ENCODE peak calls at places on chromosomes 4 and X, in four cellular contexts. G is astrocyte, B is GM23248, U is RWPE1. M is an unnamed sample.

GRCh38 chrX:65706041-65706828 is 38.8 kb downstream of the MSN start:
- DNase-seq in G (peak), B (peak), U (peak), M (peak)

GRCh38 chrX:617401-617800 is 13.2 kb upstream of the SHOX start:
- DNase-seq in G (no peak), B (no peak), U (no peak), M (no peak)

GRCh38 chr4:168480991-168481588 is 798 bp upstream of the DDX60L start:
- DNase-seq in G (peak), B (peak), U (peak), M (no peak)

GRCh38 chrX:20231598-20231997 is 35.1 kb downstream of the RPS6KA3 start:
- DNase-seq in G (peak), B (peak), U (no peak), M (no peak)

GRCh38 chr4:139329665-139330200 is 27.5 kb upstream of the NDUFC1 start:
- DNase-seq in G (no peak), B (no peak), U (no peak), M (no peak)

GRCh38 chrX:45006002-45006800 is 133.2 kb downstream of the KDM6A start:
- DNase-seq in G (peak), B (peak), U (peak), M (peak)

GRCh38 chr4:180610317-180610716 is 1632.9 kb upstream of the TENM3 start:
- DNase-seq in G (peak), B (no peak), U (peak), M (no peak)

GRCh38 chr4:33924801-33925200 is 2319.5 kb downstream of the ARAP2 start:
- DNase-seq in G (peak), B (peak), U (no peak), M (no peak)

GRCh38 chr4:183554878-183555585 is 50.2 kb downstream of the ING2 start:
- DNase-seq in G (no peak), B (no peak), U (no peak), M (no peak)

GRCh38 chr4:139015948-139016451 is 419 bp downstream of the NOCT start:
- DNase-seq in G (no peak), B (peak), U (peak), M (no peak)

GRCh38 chr4:336099-336892 is 1.3 kb upstream of the ZNF141 start:
- DNase-seq in G (no peak), B (peak), U (peak), M (no peak)

DNA sequence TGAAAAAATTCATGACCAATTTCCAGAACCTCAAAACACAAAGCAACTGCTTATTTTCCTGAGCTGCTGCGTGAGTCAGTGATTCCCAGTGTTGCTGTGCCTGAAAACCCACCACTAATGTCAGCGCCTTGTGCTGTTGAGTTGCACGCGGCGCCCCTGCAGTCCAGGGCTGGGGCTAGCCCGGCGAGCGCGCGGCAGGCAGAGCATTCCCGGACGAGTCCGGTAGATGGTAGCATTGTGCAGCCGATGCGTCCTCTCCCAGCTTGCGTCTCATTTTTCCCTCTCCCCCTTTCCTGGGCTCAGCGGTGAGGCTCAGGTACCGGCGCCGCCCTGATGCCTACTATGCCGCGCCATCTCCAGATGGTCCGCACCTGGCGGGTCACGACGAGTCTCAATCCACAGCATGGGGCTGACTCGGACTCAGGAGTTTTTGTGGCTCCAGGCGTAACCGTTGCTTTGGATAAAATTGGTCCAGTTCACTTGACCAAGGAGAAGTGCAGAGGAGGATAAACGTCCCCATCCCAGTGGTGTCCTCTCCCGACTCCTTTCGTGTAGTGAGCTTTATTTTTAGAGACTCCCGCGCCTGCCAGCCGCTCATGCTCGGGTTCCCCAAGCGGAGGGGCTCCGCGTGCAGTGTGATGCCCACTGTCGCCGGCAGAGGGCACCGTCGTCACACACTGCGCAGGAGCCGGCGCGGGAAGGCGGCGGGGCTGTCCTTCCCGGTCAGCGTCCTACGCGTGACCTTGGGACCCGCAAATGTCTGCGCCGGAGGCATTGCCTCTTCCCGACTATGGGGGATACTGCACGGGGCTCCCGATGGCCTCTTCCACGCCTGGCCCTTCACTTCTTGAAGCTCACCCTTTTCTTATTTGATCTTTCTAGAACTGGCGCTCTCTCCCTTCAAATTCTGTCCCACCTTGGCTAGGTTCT is 53.6 kb upstream of the IGFBP7 start:
- DNase-seq in G (peak), B (peak), U (peak), M (no peak)
- H3K27ac ChIP-seq in G (peak), B (no peak), U (peak), M (peak)

DNA sequence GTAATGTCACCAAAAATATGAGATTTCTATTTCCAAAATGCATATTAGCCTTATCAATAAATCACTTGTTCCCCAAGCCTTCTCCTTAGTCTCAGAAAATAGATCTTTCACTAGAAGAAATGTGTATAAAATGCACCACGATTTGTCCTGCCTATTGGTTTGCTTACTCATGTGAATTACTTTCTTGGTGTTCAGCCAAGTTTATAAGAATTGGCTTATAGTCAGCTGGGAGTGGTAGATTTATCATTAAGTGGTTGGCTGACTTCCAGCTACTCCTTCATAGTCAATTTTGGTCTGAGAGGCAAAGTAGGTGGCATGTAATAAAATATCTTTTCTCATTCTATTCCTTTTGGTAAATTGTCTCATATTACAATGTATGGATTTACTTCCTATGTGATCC is 1.3 kb downstream of the SULT1E1 start:
- DNase-seq in G (no peak), B (no peak), U (peak), M (peak)
- H3K27ac ChIP-seq in G (no peak), B (no peak), U (no peak), M (peak)

GRCh38 chr4:123250843-123251242 is 145.8 kb upstream of the SPRY1 start:
- DNase-seq in G (peak), B (no peak), U (no peak), M (no peak)
- H3K27ac ChIP-seq in G (no peak), B (no peak), U (no peak), M (no peak)

DNA sequence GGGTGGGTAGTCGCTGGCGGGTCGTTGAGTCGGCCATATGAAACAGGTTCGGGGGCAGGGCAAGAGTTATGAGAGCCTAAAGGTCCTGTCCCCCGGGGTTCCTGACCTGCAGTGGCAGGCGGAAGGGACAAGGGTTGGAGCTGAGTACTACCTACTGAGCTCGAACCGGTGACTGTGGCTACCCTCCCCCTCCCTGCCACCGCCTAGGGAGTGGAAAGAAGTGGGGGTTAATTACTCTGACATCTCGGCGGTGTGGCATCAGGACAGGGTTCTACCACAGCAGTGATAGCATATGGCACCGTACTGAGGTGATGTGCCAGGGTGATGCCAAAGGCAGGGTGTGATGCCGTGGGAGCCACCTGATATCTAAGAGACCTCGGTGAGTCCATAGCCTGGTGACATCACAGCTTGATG is 307 bp downstream of the ATG4A start:
- DNase-seq in G (no peak), B (peak), U (no peak), M (no peak)
- H3K27ac ChIP-seq in G (peak), B (peak), U (peak), M (peak)

GRCh38 chr4:5757091-5757490 is 46.1 kb downstream of the EVC start:
- DNase-seq in G (no peak), B (no peak), U (no peak), M (no peak)
- H3K27ac ChIP-seq in G (peak), B (peak), U (peak), M (peak)